ENCODE peak calls at places on chromosomes 12 and 14, in six cellular contexts. One of them, this sample, is unnamed.

GRCh38 chr14:71985538-71986234 is 53.5 kb downstream of the RGS6 start:
- DNase-seq in stimulated activated CD4-positive, alpha-beta T cell treated with anti-CD3 and anti-CD28 coated beads, Interleukin-1b, Interleukin-23, amount 100 ng/mL, for 24 hours: no peak
- DNase-seq in glomerular endothelial cell: no peak
- DNase-seq in left ventricle myocardium inferior: no peak
- DNase-seq in neural progenitor cell: no peak
- DNase-seq in NCI-H1105: no peak
- DNase-seq in this sample: no peak

GRCh38 chr12:93443576-93443975 is 1.8 kb upstream of the UBE2N start:
- DNase-seq in left ventricle myocardium inferior: no peak
- DNase-seq in neural progenitor cell: no peak
- DNase-seq in NCI-H1105: no peak
- DNase-seq in stimulated activated CD4-positive, alpha-beta T cell treated with anti-CD3 and anti-CD28 coated beads, Interleukin-1b, Interleukin-23, amount 100 ng/mL, for 24 hours: no peak
- DNase-seq in glomerular endothelial cell: no peak
- DNase-seq in this sample: no peak

GRCh38 chr12:56884421-56884820 is 49.8 kb downstream of the SDR9C7 start:
- DNase-seq in neural progenitor cell: no peak
- DNase-seq in left ventricle myocardium inferior: no peak
- DNase-seq in glomerular endothelial cell: no peak
- DNase-seq in NCI-H1105: no peak
- DNase-seq in stimulated activated CD4-positive, alpha-beta T cell treated with anti-CD3 and anti-CD28 coated beads, Interleukin-1b, Interleukin-23, amount 100 ng/mL, for 24 hours: no peak
- DNase-seq in this sample: no peak

GRCh38 chr14:38254565-38255407 is 1.1 kb downstream of the CLEC14A start:
- DNase-seq in stimulated activated CD4-positive, alpha-beta T cell treated with anti-CD3 and anti-CD28 coated beads, Interleukin-1b, Interleukin-23, amount 100 ng/mL, for 24 hours: no peak
- DNase-seq in glomerular endothelial cell: no peak
- DNase-seq in neural progenitor cell: peak; percentile 71
- DNase-seq in left ventricle myocardium inferior: peak; percentile 16
- DNase-seq in NCI-H1105: no peak
- DNase-seq in this sample: no peak

GRCh38 chr12:166425-167091 is 47.4 kb downstream of the SLC6A12 start:
- DNase-seq in neural progenitor cell: no peak
- DNase-seq in stimulated activated CD4-positive, alpha-beta T cell treated with anti-CD3 and anti-CD28 coated beads, Interleukin-1b, Interleukin-23, amount 100 ng/mL, for 24 hours: no peak
- DNase-seq in left ventricle myocardium inferior: no peak
- DNase-seq in glomerular endothelial cell: no peak
- DNase-seq in NCI-H1105: no peak
- DNase-seq in this sample: no peak

GRCh38 chr12:71063087-71063486 is 94.7 kb downstream of the TSPAN8 start:
- DNase-seq in stimulated activated CD4-positive, alpha-beta T cell treated with anti-CD3 and anti-CD28 coated beads, Interleukin-1b, Interleukin-23, amount 100 ng/mL, for 24 hours: no peak
- DNase-seq in NCI-H1105: no peak
- DNase-seq in glomerular endothelial cell: no peak
- DNase-seq in neural progenitor cell: no peak
- DNase-seq in left ventricle myocardium inferior: no peak
- DNase-seq in this sample: no peak

GRCh38 chr12:96906498-96906848 is 584 bp upstream of the NEDD1 start:
- DNase-seq in neural progenitor cell: no peak
- DNase-seq in stimulated activated CD4-positive, alpha-beta T cell treated with anti-CD3 and anti-CD28 coated beads, Interleukin-1b, Interleukin-23, amount 100 ng/mL, for 24 hours: no peak
- DNase-seq in glomerular endothelial cell: no peak
- DNase-seq in left ventricle myocardium inferior: no peak
- DNase-seq in NCI-H1105: no peak
- DNase-seq in this sample: no peak

GRCh38 chr14:95875831-95876768 is 532 bp upstream of the TUNAR start:
- DNase-seq in glomerular endothelial cell: no peak
- DNase-seq in NCI-H1105: no peak
- DNase-seq in neural progenitor cell: peak; percentile 89
- DNase-seq in stimulated activated CD4-positive, alpha-beta T cell treated with anti-CD3 and anti-CD28 coated beads, Interleukin-1b, Interleukin-23, amount 100 ng/mL, for 24 hours: no peak
- DNase-seq in left ventricle myocardium inferior: no peak
- DNase-seq in this sample: no peak

GRCh38 chr14:103088921-103089320 is 4.9 kb downstream of the LBHD2 start:
- DNase-seq in stimulated activated CD4-positive, alpha-beta T cell treated with anti-CD3 and anti-CD28 coated beads, Interleukin-1b, Interleukin-23, amount 100 ng/mL, for 24 hours: no peak
- DNase-seq in glomerular endothelial cell: no peak
- DNase-seq in NCI-H1105: no peak
- DNase-seq in left ventricle myocardium inferior: no peak
- DNase-seq in neural progenitor cell: no peak
- DNase-seq in this sample: no peak

GRCh38 chr14:24329736-24330135 is 5.1 kb downstream of the ADCY4 start:
- DNase-seq in stimulated activated CD4-positive, alpha-beta T cell treated with anti-CD3 and anti-CD28 coated beads, Interleukin-1b, Interleukin-23, amount 100 ng/mL, for 24 hours: no peak
- DNase-seq in left ventricle myocardium inferior: no peak
- DNase-seq in NCI-H1105: no peak
- DNase-seq in glomerular endothelial cell: no peak
- DNase-seq in neural progenitor cell: no peak
- DNase-seq in this sample: no peak

GRCh38 chr12:11686135-11686534 is 36.7 kb downstream of the ETV6 start:
- DNase-seq in stimulated activated CD4-positive, alpha-beta T cell treated with anti-CD3 and anti-CD28 coated beads, Interleukin-1b, Interleukin-23, amount 100 ng/mL, for 24 hours: no peak
- DNase-seq in glomerular endothelial cell: no peak
- DNase-seq in neural progenitor cell: no peak
- DNase-seq in left ventricle myocardium inferior: no peak
- DNase-seq in NCI-H1105: peak; percentile 17
- DNase-seq in this sample: no peak

GRCh38 chr14:102544745-102545460 is 35.3 kb upstream of the ANKRD9 start:
- DNase-seq in neural progenitor cell: peak; percentile 67
- DNase-seq in glomerular endothelial cell: no peak
- DNase-seq in stimulated activated CD4-positive, alpha-beta T cell treated with anti-CD3 and anti-CD28 coated beads, Interleukin-1b, Interleukin-23, amount 100 ng/mL, for 24 hours: no peak
- DNase-seq in left ventricle myocardium inferior: no peak
- DNase-seq in NCI-H1105: no peak
- DNase-seq in this sample: no peak

GRCh38 chr12:95608252-95609033 is 57.2 kb upstream of the USP44 start:
- DNase-seq in NCI-H1105: peak; percentile 21
- DNase-seq in glomerular endothelial cell: no peak
- DNase-seq in left ventricle myocardium inferior: peak; percentile 64
- DNase-seq in stimulated activated CD4-positive, alpha-beta T cell treated with anti-CD3 and anti-CD28 coated beads, Interleukin-1b, Interleukin-23, amount 100 ng/mL, for 24 hours: no peak
- DNase-seq in neural progenitor cell: no peak
- DNase-seq in this sample: peak; percentile 91

GRCh38 chr12:10184261-10184843 is 5.5 kb downstream of the TMEM52B start:
- DNase-seq in left ventricle myocardium inferior: no peak
- DNase-seq in neural progenitor cell: no peak
- DNase-seq in stimulated activated CD4-positive, alpha-beta T cell treated with anti-CD3 and anti-CD28 coated beads, Interleukin-1b, Interleukin-23, amount 100 ng/mL, for 24 hours: no peak
- DNase-seq in NCI-H1105: no peak
- DNase-seq in glomerular endothelial cell: no peak
- DNase-seq in this sample: no peak

GRCh38 chr12:124923906-124924734 is 9.7 kb upstream of the UBC start:
- DNase-seq in left ventricle myocardium inferior: no peak
- DNase-seq in neural progenitor cell: peak; percentile 65
- DNase-seq in NCI-H1105: no peak
- DNase-seq in glomerular endothelial cell: no peak
- DNase-seq in stimulated activated CD4-positive, alpha-beta T cell treated with anti-CD3 and anti-CD28 coated beads, Interleukin-1b, Interleukin-23, amount 100 ng/mL, for 24 hours: no peak
- DNase-seq in this sample: no peak

GRCh38 chr14:56797569-56798446 is 12.5 kb downstream of the OTX2 start:
- DNase-seq in glomerular endothelial cell: no peak
- DNase-seq in left ventricle myocardium inferior: no peak
- DNase-seq in stimulated activated CD4-positive, alpha-beta T cell treated with anti-CD3 and anti-CD28 coated beads, Interleukin-1b, Interleukin-23, amount 100 ng/mL, for 24 hours: no peak
- DNase-seq in NCI-H1105: no peak
- DNase-seq in neural progenitor cell: peak; percentile 76
- DNase-seq in this sample: no peak

GRCh38 chr12:75227132-75227531 is 17.5 kb upstream of the KCNC2 start:
- DNase-seq in left ventricle myocardium inferior: no peak
- DNase-seq in glomerular endothelial cell: no peak
- DNase-seq in stimulated activated CD4-positive, alpha-beta T cell treated with anti-CD3 and anti-CD28 coated beads, Interleukin-1b, Interleukin-23, amount 100 ng/mL, for 24 hours: no peak
- DNase-seq in neural progenitor cell: no peak
- DNase-seq in NCI-H1105: no peak
- DNase-seq in this sample: no peak

GRCh38 chr12:4487024-4487423 is 41.4 kb upstream of the FGF6 start:
- DNase-seq in glomerular endothelial cell: no peak
- DNase-seq in left ventricle myocardium inferior: no peak
- DNase-seq in neural progenitor cell: no peak
- DNase-seq in NCI-H1105: no peak
- DNase-seq in stimulated activated CD4-positive, alpha-beta T cell treated with anti-CD3 and anti-CD28 coated beads, Interleukin-1b, Interleukin-23, amount 100 ng/mL, for 24 hours: no peak
- DNase-seq in this sample: no peak

GRCh38 chr12:25855716-25856115 is 102.8 kb upstream of the RASSF8 start:
- DNase-seq in neural progenitor cell: no peak
- DNase-seq in stimulated activated CD4-positive, alpha-beta T cell treated with anti-CD3 and anti-CD28 coated beads, Interleukin-1b, Interleukin-23, amount 100 ng/mL, for 24 hours: no peak
- DNase-seq in left ventricle myocardium inferior: no peak
- DNase-seq in glomerular endothelial cell: no peak
- DNase-seq in NCI-H1105: no peak
- DNase-seq in this sample: no peak

GRCh38 chr12:94615284-94616216 is 34.8 kb downstream of the TMCC3 start:
- DNase-seq in NCI-H1105: no peak
- DNase-seq in left ventricle myocardium inferior: peak; percentile 24
- DNase-seq in stimulated activated CD4-positive, alpha-beta T cell treated with anti-CD3 and anti-CD28 coated beads, Interleukin-1b, Interleukin-23, amount 100 ng/mL, for 24 hours: no peak
- DNase-seq in neural progenitor cell: no peak
- DNase-seq in glomerular endothelial cell: no peak
- DNase-seq in this sample: no peak

GRCh38 chr12:116563262-116563661 is 4.1 kb downstream of the MAP1LC3B2 start:
- DNase-seq in NCI-H1105: no peak
- DNase-seq in left ventricle myocardium inferior: no peak
- DNase-seq in stimulated activated CD4-positive, alpha-beta T cell treated with anti-CD3 and anti-CD28 coated beads, Interleukin-1b, Interleukin-23, amount 100 ng/mL, for 24 hours: no peak
- DNase-seq in glomerular endothelial cell: no peak
- DNase-seq in neural progenitor cell: no peak
- DNase-seq in this sample: no peak

GRCh38 chr14:86604546-86604945 is 1074.6 kb downstream of the FLRT2 start:
- DNase-seq in neural progenitor cell: no peak
- DNase-seq in glomerular endothelial cell: no peak
- DNase-seq in left ventricle myocardium inferior: no peak
- DNase-seq in NCI-H1105: no peak
- DNase-seq in stimulated activated CD4-positive, alpha-beta T cell treated with anti-CD3 and anti-CD28 coated beads, Interleukin-1b, Interleukin-23, amount 100 ng/mL, for 24 hours: no peak
- DNase-seq in this sample: no peak

GRCh38 chr14:61615743-61616523 is 79.4 kb upstream of the HIF1A start:
- DNase-seq in neural progenitor cell: no peak
- DNase-seq in glomerular endothelial cell: no peak
- DNase-seq in left ventricle myocardium inferior: no peak
- DNase-seq in NCI-H1105: no peak
- DNase-seq in stimulated activated CD4-positive, alpha-beta T cell treated with anti-CD3 and anti-CD28 coated beads, Interleukin-1b, Interleukin-23, amount 100 ng/mL, for 24 hours: no peak
- DNase-seq in this sample: no peak

GRCh38 chr14:92382677-92383076 is 59.7 kb downstream of the SLC24A4 start:
- DNase-seq in neural progenitor cell: peak; percentile 21
- DNase-seq in left ventricle myocardium inferior: no peak
- DNase-seq in stimulated activated CD4-positive, alpha-beta T cell treated with anti-CD3 and anti-CD28 coated beads, Interleukin-1b, Interleukin-23, amount 100 ng/mL, for 24 hours: no peak
- DNase-seq in glomerular endothelial cell: no peak
- DNase-seq in NCI-H1105: no peak
- DNase-seq in this sample: no peak

GRCh38 chr12:79934309-79935020 is 432 bp downstream of the PPP1R12A start:
- DNase-seq in NCI-H1105: peak; percentile 48
- DNase-seq in neural progenitor cell: no peak
- DNase-seq in stimulated activated CD4-positive, alpha-beta T cell treated with anti-CD3 and anti-CD28 coated beads, Interleukin-1b, Interleukin-23, amount 100 ng/mL, for 24 hours: peak; percentile 25
- DNase-seq in glomerular endothelial cell: no peak
- DNase-seq in left ventricle myocardium inferior: no peak
- DNase-seq in this sample: no peak

GRCh38 chr14:33647385-33647786 is 303.5 kb downstream of the EGLN3 start:
- DNase-seq in left ventricle myocardium inferior: no peak
- DNase-seq in NCI-H1105: no peak
- DNase-seq in stimulated activated CD4-positive, alpha-beta T cell treated with anti-CD3 and anti-CD28 coated beads, Interleukin-1b, Interleukin-23, amount 100 ng/mL, for 24 hours: no peak
- DNase-seq in neural progenitor cell: no peak
- DNase-seq in glomerular endothelial cell: peak; percentile 72
- DNase-seq in this sample: no peak

GRCh38 chr12:78164154-78164553 is 333.5 kb downstream of the NAV3 start:
- DNase-seq in left ventricle myocardium inferior: no peak
- DNase-seq in stimulated activated CD4-positive, alpha-beta T cell treated with anti-CD3 and anti-CD28 coated beads, Interleukin-1b, Interleukin-23, amount 100 ng/mL, for 24 hours: no peak
- DNase-seq in glomerular endothelial cell: no peak
- DNase-seq in neural progenitor cell: no peak
- DNase-seq in NCI-H1105: no peak
- DNase-seq in this sample: no peak

GRCh38 chr12:114746297-114747074 is 62.5 kb upstream of the TBX3 start:
- DNase-seq in neural progenitor cell: no peak
- DNase-seq in stimulated activated CD4-positive, alpha-beta T cell treated with anti-CD3 and anti-CD28 coated beads, Interleukin-1b, Interleukin-23, amount 100 ng/mL, for 24 hours: no peak
- DNase-seq in NCI-H1105: no peak
- DNase-seq in glomerular endothelial cell: no peak
- DNase-seq in left ventricle myocardium inferior: no peak
- DNase-seq in this sample: no peak

GRCh38 chr12:87274594-87275245 is 754.5 kb downstream of the C12orf50 start:
- DNase-seq in left ventricle myocardium inferior: no peak
- DNase-seq in NCI-H1105: peak; percentile 11
- DNase-seq in glomerular endothelial cell: peak; percentile 23
- DNase-seq in stimulated activated CD4-positive, alpha-beta T cell treated with anti-CD3 and anti-CD28 coated beads, Interleukin-1b, Interleukin-23, amount 100 ng/mL, for 24 hours: no peak
- DNase-seq in neural progenitor cell: peak; percentile 62
- DNase-seq in this sample: no peak

GRCh38 chr12:11718768-11719253 is 69.3 kb downstream of the ETV6 start:
- DNase-seq in stimulated activated CD4-positive, alpha-beta T cell treated with anti-CD3 and anti-CD28 coated beads, Interleukin-1b, Interleukin-23, amount 100 ng/mL, for 24 hours: no peak
- DNase-seq in neural progenitor cell: peak; percentile 45
- DNase-seq in NCI-H1105: no peak
- DNase-seq in glomerular endothelial cell: no peak
- DNase-seq in left ventricle myocardium inferior: no peak
- DNase-seq in this sample: no peak

GRCh38 chr14:93103392-93104080 is 12.2 kb downstream of the ITPK1 start:
- DNase-seq in left ventricle myocardium inferior: no peak
- DNase-seq in neural progenitor cell: no peak
- DNase-seq in NCI-H1105: no peak
- DNase-seq in stimulated activated CD4-positive, alpha-beta T cell treated with anti-CD3 and anti-CD28 coated beads, Interleukin-1b, Interleukin-23, amount 100 ng/mL, for 24 hours: peak; percentile 27
- DNase-seq in glomerular endothelial cell: no peak
- DNase-seq in this sample: no peak

GRCh38 chr14:69716483-69717187 is 50.3 kb upstream of the SRSF5 start:
- DNase-seq in stimulated activated CD4-positive, alpha-beta T cell treated with anti-CD3 and anti-CD28 coated beads, Interleukin-1b, Interleukin-23, amount 100 ng/mL, for 24 hours: no peak
- DNase-seq in left ventricle myocardium inferior: peak; percentile 16
- DNase-seq in NCI-H1105: no peak
- DNase-seq in neural progenitor cell: no peak
- DNase-seq in glomerular endothelial cell: no peak
- DNase-seq in this sample: no peak

GRCh38 chr14:74577247-74577947 is 34.6 kb downstream of the LTBP2 start:
- DNase-seq in left ventricle myocardium inferior: no peak
- DNase-seq in neural progenitor cell: no peak
- DNase-seq in glomerular endothelial cell: no peak
- DNase-seq in NCI-H1105: no peak
- DNase-seq in stimulated activated CD4-positive, alpha-beta T cell treated with anti-CD3 and anti-CD28 coated beads, Interleukin-1b, Interleukin-23, amount 100 ng/mL, for 24 hours: no peak
- DNase-seq in this sample: peak; percentile 80

This sample was measured in right atrium auricular region.